ENCODE peak calls at places on chromosomes 7 and 10, in five cellular contexts. R is MM.1S, M is AG10803, E is GM12878, F is BJ. C is an unnamed sample.

GRCh38 chr10:34430685-34431084 is 384.4 kb downstream of the PARD3 start:
- DNase-seq in F (no peak), R (no peak), M (no peak), E (no peak), C (no peak)

GRCh38 chr7:156929789-156930539 is 19.5 kb upstream of the NOM1 start:
- DNase-seq in M (no peak), F (no peak), E (no peak), R (no peak), C (no peak)

GRCh38 chr10:73576178-73576889 is 14.8 kb downstream of the USP54 start:
- DNase-seq in R (no peak), F (peak; percentile 68), E (peak; percentile 17), M (peak; percentile 89), C (peak; percentile 66)

GRCh38 chr7:41696323-41696916 is 6.5 kb downstream of the INHBA start:
- DNase-seq in M (peak; percentile 75), F (peak; percentile 36), R (peak; percentile 34), E (no peak), C (no peak)

GRCh38 chr10:27242473-27242950 is 1.9 kb upstream of the ACBD5 start:
- DNase-seq in M (no peak), E (no peak), F (no peak), R (no peak), C (no peak)

GRCh38 chr7:67423058-67423457 is 426.4 kb downstream of the TYW1 start:
- DNase-seq in R (no peak), E (no peak), F (no peak), M (no peak), C (no peak)

GRCh38 chr10:126955396-126955795 is 50.2 kb downstream of the DOCK1 start:
- DNase-seq in F (no peak), R (no peak), M (no peak), E (no peak), C (no peak)

GRCh38 chr7:149670288-149670687 is 103.1 kb downstream of the ZNF467 start:
- DNase-seq in M (peak; percentile 73), F (no peak), E (no peak), R (no peak), C (no peak)

GRCh38 chr7:69695998-69696657 is 97.9 kb downstream of the AUTS2 start:
- DNase-seq in E (peak; percentile 88), F (no peak), R (peak; percentile 87), M (no peak), C (no peak)

GRCh38 chr7:74312418-74313021 is 23.3 kb downstream of the CLIP2 start:
- DNase-seq in E (no peak), M (no peak), R (peak; percentile 32), F (no peak), C (no peak)

GRCh38 chr10:130929422-130930325 is 381.8 kb downstream of the TCERG1L start:
- DNase-seq in E (no peak), M (no peak), R (no peak), F (no peak), C (no peak)

GRCh38 chr7:38506756-38507155 is 124.4 kb downstream of the AMPH start:
- DNase-seq in R (no peak), E (no peak), M (peak; percentile 73), F (no peak), C (no peak)

GRCh38 chr10:72340510-72340895 is 14.2 kb downstream of the DNAJB12 start:
- DNase-seq in R (peak; percentile 70), F (no peak), E (no peak), M (no peak), C (no peak)

GRCh38 chr10:72814134-72814790 is 79.3 kb upstream of the OIT3 start:
- DNase-seq in F (no peak), R (no peak), M (peak; percentile 25), E (no peak), C (no peak)

GRCh38 chr7:18421297-18422004 is 74.1 kb upstream of the HDAC9 start:
- DNase-seq in E (no peak), M (peak; percentile 4), F (no peak), R (no peak), C (no peak)

GRCh38 chr7:124459101-124460052 is 306.2 kb downstream of the GPR37 start:
- DNase-seq in E (no peak), F (peak; percentile 28), R (no peak), M (peak; percentile 91), C (no peak)

GRCh38 chr7:155533827-155534690 is 12.3 kb downstream of the CNPY1 start:
- DNase-seq in M (no peak), E (no peak), R (no peak), F (no peak), C (no peak)

GRCh38 chr10:21519981-21520436 is 5.5 kb downstream of the SKIDA1 start:
- DNase-seq in R (peak; percentile 80), M (peak; percentile 79), F (no peak), E (no peak), C (no peak)

GRCh38 chr10:110172155-110172554 is 35.2 kb upstream of the MXI1 start:
- DNase-seq in M (no peak), F (no peak), R (no peak), E (no peak), C (no peak)

GRCh38 chr10:110171032-110171431 is 36.4 kb upstream of the MXI1 start:
- DNase-seq in M (no peak), F (no peak), E (no peak), R (no peak), C (no peak)

GRCh38 chr10:110169586-110169985 is 37.8 kb upstream of the MXI1 start:
- DNase-seq in F (no peak), M (no peak), E (no peak), R (no peak), C (no peak)

GRCh38 chr10:110168601-110169481 is 38.6 kb upstream of the MXI1 start:
- DNase-seq in R (no peak), M (no peak), E (no peak), F (no peak), C (no peak)

DNA sequence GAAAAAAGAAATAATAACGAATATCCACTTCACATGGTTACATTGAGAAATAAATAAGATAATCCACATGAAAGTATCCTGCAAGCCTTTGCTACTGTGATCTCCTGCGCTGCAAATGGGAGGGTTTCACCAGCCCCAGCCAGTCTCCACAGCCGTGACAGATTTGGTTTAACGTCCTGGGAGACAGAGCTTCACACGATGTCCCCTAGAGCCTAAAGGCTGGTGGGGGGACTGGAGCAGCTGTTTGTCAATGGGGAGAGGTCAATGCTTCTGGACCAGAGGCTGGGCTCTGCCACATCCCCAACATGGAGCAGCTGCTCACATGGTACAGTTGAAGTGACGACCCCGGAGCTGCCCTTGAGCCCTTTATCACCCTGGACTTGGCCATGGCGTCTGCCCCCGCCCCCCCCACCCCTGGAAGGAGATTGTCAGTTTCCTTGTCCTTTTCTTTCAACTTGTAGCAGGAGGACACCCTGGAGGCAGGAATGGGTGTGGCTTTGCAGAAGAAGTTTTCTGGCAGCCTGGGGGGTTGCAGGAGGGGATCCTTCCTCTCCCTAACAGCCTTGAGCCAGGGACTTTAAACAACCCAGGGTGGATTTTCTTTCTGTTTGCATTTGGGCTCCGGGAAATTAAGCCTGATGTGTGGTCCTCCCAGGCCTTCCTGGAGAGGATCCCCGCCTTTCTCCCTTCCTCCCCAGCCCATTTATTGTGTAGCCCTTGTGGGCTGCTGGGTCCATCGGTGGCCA is 37.1 kb upstream of the MXI1 start:
- DNase-seq in F (no peak), M (no peak), R (no peak), E (no peak), C (no peak)
- TF ChIP-seq CTCF in F (no peak), M (no peak), R (no peak), E (no peak), C (no peak)

DNA sequence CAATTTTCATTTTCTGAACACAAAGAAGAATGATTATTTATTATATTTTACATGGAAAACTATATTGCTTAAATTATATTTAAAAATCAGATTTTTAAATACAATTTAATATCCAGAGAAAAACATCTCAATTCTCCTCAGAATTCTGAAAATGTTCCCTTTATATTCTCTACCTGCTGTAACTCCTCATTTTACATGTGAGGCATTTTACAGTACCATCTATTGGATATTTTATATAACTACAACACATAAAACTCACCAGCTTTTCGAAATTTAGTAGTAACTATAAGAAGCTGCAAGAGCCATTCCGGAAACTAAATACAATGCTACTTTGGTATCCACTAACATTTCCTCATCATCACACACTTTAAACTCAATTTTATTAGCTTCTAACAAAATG is 264.6 kb downstream of the DGKB start:
- DNase-seq in F (no peak), R (peak; percentile 42), M (no peak), E (no peak), C (no peak)
- TF ChIP-seq CTCF in F (no peak), R (peak; percentile 30), M (no peak), E (no peak), C (no peak)

DNA sequence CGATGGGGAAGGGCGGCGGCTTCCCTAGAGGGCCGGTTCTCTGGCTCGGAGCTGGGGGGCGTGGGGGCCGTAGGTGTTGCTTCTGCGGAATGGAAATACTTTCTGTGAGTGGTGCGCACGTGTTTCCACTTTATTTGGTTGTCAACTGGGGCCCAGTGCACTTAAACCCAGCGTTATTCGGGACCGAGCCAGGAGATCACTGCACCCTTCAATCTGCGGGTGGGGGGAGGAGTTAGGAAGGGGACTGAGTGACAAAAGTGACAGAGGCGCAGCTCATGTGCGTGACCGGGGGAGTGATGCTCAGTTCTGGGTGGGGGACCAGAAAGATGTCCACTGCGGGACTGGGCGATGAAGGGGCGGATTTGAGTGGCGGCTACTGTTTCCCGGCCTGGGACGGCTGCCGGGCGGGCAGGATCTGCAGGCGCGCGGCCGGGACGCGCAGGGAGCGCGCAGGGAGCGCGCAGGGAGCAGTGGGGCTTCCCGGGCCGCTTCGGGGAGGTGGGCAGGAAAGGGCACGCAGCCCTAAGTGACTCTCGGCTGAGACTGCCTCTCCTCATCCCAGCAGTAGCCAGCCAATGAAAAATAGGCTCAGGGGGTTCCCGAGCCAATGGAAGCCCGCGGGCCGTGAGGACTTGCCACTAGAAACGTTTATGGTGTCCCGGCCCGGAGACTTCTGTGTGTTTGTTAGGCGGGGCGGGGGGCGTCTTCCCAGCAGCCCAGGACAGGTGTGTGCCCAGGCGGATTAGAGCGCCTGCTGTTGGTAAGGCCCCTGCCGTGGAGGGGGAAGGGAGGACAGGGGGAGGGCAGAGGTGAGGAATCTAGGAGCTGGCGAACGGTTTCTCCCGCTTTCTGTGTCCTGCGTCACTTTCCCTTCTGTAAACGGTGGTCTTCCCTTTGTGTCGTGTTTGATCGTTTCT is 54.3 kb upstream of the KDM7A start:
- DNase-seq in E (no peak), R (peak; percentile 55), F (no peak), M (peak; percentile 18), C (no peak)
- TF ChIP-seq CTCF in E (no peak), R (no peak), F (no peak), M (no peak), C (no peak)

DNA sequence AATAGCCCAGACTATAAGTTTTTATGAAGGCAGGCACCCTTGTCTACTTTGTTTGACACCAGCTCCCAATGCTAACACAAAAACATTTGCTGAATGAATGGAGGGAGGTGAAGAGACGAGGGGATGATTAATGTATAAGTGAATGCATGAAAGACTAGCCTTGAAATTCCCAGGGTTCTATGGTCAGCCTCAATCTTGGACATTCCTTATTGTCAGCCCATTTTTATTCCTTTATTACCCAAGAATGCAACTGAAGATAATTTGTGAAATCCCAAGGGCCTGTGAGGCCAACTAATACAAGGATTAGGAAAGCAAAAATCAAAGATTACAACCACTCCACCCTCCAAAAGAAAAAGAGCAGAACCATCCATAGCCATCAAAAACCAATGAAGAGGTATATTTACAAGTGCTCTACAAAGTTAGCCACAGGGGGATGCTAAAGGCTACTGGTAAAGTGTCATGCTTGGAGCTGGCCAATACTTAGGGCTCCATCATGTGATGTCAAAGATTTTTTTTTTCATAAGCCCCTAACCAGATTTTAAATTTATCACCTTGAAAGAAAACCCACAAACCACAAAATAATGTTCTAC is 40.0 kb upstream of the ASAH2 start:
- DNase-seq in M (peak; percentile 56), E (no peak), F (no peak), R (no peak), C (no peak)
- TF ChIP-seq CTCF in M (peak; percentile 58), E (peak; percentile 52), F (peak; percentile 54), R (peak; percentile 21), C (peak; percentile 43)